ENCODE peak calls at places on chromosomes 16 and 17, in eight cellular contexts. P is epithelial cell of esophagus, C is cardiac fibroblast, T is transverse colon, D is fibroblast of lung, B is AG09309, F is heart left ventricle, H is mucosa of descending colon. G is an unnamed sample.

GRCh38 chr16:74726056-74726455 is 25.4 kb upstream of the MLKL start:
- DNase-seq in P (no peak), C (no peak), T (peak; percentile 60), D (no peak), B (no peak), F (no peak), H (peak; percentile 75), G (no peak)

GRCh38 chr17:36002631-36003030 is 1.3 kb upstream of the CCL15 start:
- DNase-seq in P (no peak), C (no peak), T (no peak), D (no peak), B (no peak), F (no peak), H (no peak), G (no peak)

GRCh38 chr17:77251622-77252021 is 110.9 kb downstream of the SEC14L1 start:
- DNase-seq in P (no peak), C (no peak), T (no peak), D (no peak), B (no peak), F (no peak), H (no peak), G (no peak)

GRCh38 chr16:76956801-76957200 is 234.2 kb upstream of the MON1B start:
- DNase-seq in P (no peak), C (no peak), T (no peak), D (no peak), B (no peak), F (no peak), H (no peak), G (no peak)

GRCh38 chr16:7722761-7723160 is 390.1 kb downstream of the RBFOX1 start:
- DNase-seq in P (no peak), C (no peak), T (no peak), D (no peak), B (no peak), F (no peak), H (no peak), G (no peak)

GRCh38 chr16:66972983-66973382 is 11.9 kb downstream of the CES3 start:
- DNase-seq in P (no peak), C (no peak), T (no peak), D (no peak), B (no peak), F (no peak), H (no peak), G (no peak)

GRCh38 chr16:66292241-66292935 is 74.1 kb upstream of the CDH5 start:
- DNase-seq in P (no peak), C (no peak), T (no peak), D (no peak), B (no peak), F (no peak), H (no peak), G (no peak)

GRCh38 chr17:50625032-50625871 is 9.4 kb upstream of the ABCC3 start:
- DNase-seq in P (no peak), C (no peak), T (no peak), D (no peak), B (no peak), F (no peak), H (no peak), G (no peak)

GRCh38 chr17:70187383-70187782 is 18.1 kb downstream of the KCNJ2 start:
- DNase-seq in P (peak; percentile 81), C (peak; percentile 75), T (no peak), D (peak; percentile 68), B (no peak), F (no peak), H (no peak), G (no peak)

GRCh38 chr17:81702934-81703746 is at the start of gene MRPL12:
- DNase-seq in P (peak; percentile 94), C (peak; percentile 93), T (peak; percentile 94), D (peak; percentile 87), B (peak; percentile 45), F (peak; percentile 96), H (peak; percentile 96), G (peak; percentile 33)

GRCh38 chr16:4314532-4315184 is 1.2 kb upstream of the GLIS2 start:
- DNase-seq in P (peak; percentile 52), C (peak; percentile 57), T (no peak), D (peak; percentile 69), B (no peak), F (peak; percentile 59), H (no peak), G (no peak)

GRCh38 chr16:3183445-3184139 is 4.4 kb upstream of the OR1F1 start:
- DNase-seq in P (no peak), C (no peak), T (no peak), D (peak; percentile 28), B (no peak), F (no peak), H (no peak), G (no peak)

GRCh38 chr17:565506-565905 is 149.1 kb downstream of the VPS53 start:
- DNase-seq in P (no peak), C (no peak), T (no peak), D (no peak), B (no peak), F (no peak), H (no peak), G (no peak)

GRCh38 chr17:81322271-81323082 is 27.4 kb upstream of the SLC38A10 start:
- DNase-seq in P (peak; percentile 26), C (peak; percentile 27), T (no peak), D (no peak), B (no peak), F (no peak), H (peak; percentile 56), G (no peak)

GRCh38 chr16:10906914-10907756 is 30.1 kb downstream of the CIITA start:
- DNase-seq in P (no peak), C (no peak), T (no peak), D (no peak), B (no peak), F (peak; percentile 78), H (no peak), G (no peak)

GRCh38 chr16:15807603-15808009 is 49.2 kb downstream of the MYH11 start:
- DNase-seq in P (no peak), C (peak; percentile 20), T (peak; percentile 17), D (peak; percentile 60), B (no peak), F (peak; percentile 25), H (no peak), G (no peak)

GRCh38 chr16:57747996-57748395 is 12.4 kb downstream of the KATNB1 start:
- DNase-seq in P (no peak), C (no peak), T (no peak), D (no peak), B (no peak), F (peak; percentile 4), H (no peak), G (no peak)

GRCh38 chr17:33294994-33295393 is 1.9 kb upstream of the ASIC2 start:
- DNase-seq in P (no peak), C (no peak), T (no peak), D (no peak), B (no peak), F (no peak), H (no peak), G (no peak)

GRCh38 chr17:33292184-33292980 is 713 bp downstream of the ASIC2 start:
- DNase-seq in P (peak; percentile 45), C (peak; percentile 27), T (peak; percentile 26), D (peak; percentile 56), B (no peak), F (no peak), H (peak; percentile 58), G (no peak)

GRCh38 chr17:33290156-33290697 is 2.9 kb downstream of the ASIC2 start:
- DNase-seq in P (no peak), C (no peak), T (no peak), D (no peak), B (no peak), F (no peak), H (no peak), G (no peak)

GRCh38 chr17:33291248-33292183 is 1.6 kb downstream of the ASIC2 start:
- DNase-seq in P (peak; percentile 39), C (peak; percentile 45), T (peak; percentile 16), D (peak; percentile 75), B (no peak), F (no peak), H (peak; percentile 51), G (no peak)

GRCh38 chr17:33292981-33293867 is at the start of gene ASIC2:
- DNase-seq in P (peak; percentile 74), C (peak; percentile 22), T (peak; percentile 18), D (peak; percentile 63), B (no peak), F (no peak), H (peak; percentile 64), G (no peak)
- H3K4me3 ChIP-seq in P (peak within 1 kb of the TSS; percentile 37), C (no peak within 1 kb of the TSS), T (peak within 1 kb of the TSS; percentile 35), D (peak within 1 kb of the TSS; percentile 51), B (no peak within 1 kb of the TSS), F (peak within 1 kb of the TSS; percentile 34), H (peak within 1 kb of the TSS; percentile 3), G (no peak within 1 kb of the TSS)

GRCh38 chr17:63932721-63933120 is 590 bp upstream of the CD79B start:
- DNase-seq in P (no peak), C (no peak), T (no peak), D (no peak), B (no peak), F (no peak), H (no peak), G (no peak)
- TF ChIP-seq CTCF in P (no peak), C (no peak), T (no peak), D (no peak), B (no peak), F (no peak), H (no peak), G (no peak)

DNA sequence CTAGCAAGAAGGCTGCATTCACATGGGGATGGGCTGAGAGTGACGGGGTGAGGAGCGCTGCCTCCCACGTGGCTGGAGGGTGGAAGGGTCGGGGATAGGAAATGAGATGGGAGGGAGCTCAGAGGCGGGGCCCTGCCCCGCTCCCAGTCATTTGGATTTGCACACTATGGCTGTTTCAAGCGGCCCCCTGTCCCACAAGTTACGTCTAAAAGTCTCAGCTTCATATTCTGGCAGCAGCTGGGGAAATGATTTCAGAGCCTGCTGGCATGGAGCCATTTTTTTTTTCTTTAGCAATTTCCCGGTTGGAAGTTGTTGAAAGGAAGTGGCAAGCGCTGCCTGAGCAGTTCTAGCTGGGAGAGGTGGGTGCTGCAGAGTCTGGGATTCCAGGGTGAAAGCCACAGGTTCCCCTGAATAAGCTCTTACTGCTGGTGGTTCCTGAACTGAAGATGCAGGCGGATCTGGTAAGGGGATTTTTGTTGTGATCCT is 70.9 kb upstream of the LGALS9 start:
- DNase-seq in P (peak; percentile 73), C (peak; percentile 97), T (peak; percentile 39), D (peak; percentile 91), B (no peak), F (peak; percentile 83), H (peak; percentile 67), G (no peak)
- H3K4me3 ChIP-seq in P (no peak overlapping the region), C (peak overlapping the region; percentile 45), T (no peak overlapping the region), D (peak overlapping the region; percentile 34), B (no peak overlapping the region), F (peak overlapping the region; percentile 45), H (no peak overlapping the region), G (peak overlapping the region; percentile 12)

DNA sequence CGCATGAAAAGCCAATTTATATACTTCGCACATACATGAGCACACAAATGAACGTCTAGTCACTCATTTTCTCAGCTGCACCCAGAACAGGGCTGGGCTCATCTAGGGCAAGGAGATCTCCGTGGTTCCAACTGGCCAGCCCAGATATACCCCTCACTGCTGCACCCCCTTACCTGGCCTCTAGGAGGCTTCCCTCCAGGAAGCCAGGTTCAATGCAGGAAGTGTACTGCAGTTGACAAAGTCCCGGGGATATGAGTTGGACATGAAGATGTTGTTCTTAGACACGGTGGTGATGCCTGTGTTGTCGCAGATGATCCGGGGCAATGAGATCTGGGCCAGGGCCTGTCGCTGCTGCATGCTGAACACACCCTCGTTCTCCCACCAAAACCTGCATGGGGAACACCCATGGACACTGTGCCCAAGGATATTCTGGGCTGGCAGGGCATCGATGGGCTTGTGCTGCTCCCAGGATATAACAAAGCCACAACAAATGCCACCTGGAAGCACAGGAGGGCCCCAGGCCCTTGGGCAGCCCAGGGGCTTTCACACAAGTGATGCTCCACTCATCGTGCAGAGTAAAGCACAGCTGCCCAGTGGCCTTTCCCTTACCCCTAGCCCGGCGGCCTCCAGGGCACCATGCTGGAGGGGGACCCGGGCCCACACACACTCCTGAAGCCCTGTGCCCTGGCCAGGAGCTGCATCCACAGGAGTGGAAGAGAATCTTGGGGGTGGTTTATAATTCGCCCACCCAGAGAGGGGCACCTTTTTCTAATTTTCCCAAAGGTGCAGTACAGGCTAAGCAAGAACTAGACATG is 10.1 kb downstream of the MPO start:
- DNase-seq in P (no peak), C (no peak), T (no peak), D (no peak), B (no peak), F (peak; percentile 11), H (no peak), G (no peak)
- TF ChIP-seq CTCF in P (peak; percentile 34), C (no peak), T (peak; percentile 16), D (no peak), B (no peak), F (no peak), H (no peak), G (no peak)

G was measured in AG04449.